ENCODE peak calls at places on chromosomes 13 and 19, in four cellular contexts. A, S, R and L are unnamed samples.

GRCh38 chr13:20525144-20525600 is 485 bp downstream of the CRYL1 start:
- DNase-seq in R (no peak), A (no peak), S (peak), L (no peak)

GRCh38 chr13:101382086-101382485 is 34.2 kb downstream of the NALCN start:
- DNase-seq in A (no peak), R (no peak), S (no peak), L (no peak)

GRCh38 chr13:45166858-45167257 is 34.0 kb downstream of the KCTD4 start:
- DNase-seq in S (no peak), R (no peak), A (no peak), L (no peak)

GRCh38 chr13:43058318-43058674 is 34.9 kb downstream of the DNAJC15 start:
- DNase-seq in R (peak), S (no peak), A (no peak), L (no peak)

GRCh38 chr13:30865131-30866009 is 40.7 kb upstream of the MEDAG start:
- DNase-seq in S (peak), R (peak), A (peak), L (no peak)

GRCh38 chr13:98442391-98443230 is 134.3 kb downstream of the STK24 start:
- DNase-seq in R (no peak), S (no peak), A (no peak), L (no peak)

GRCh38 chr19:55673889-55674288 is 1.1 kb upstream of the EPN1 start:
- DNase-seq in R (no peak), S (no peak), A (no peak), L (no peak)

GRCh38 chr19:8238251-8238650 is 29.1 kb downstream of the CERS4 start:
- DNase-seq in A (no peak), S (no peak), R (no peak), L (no peak)

GRCh38 chr19:46753420-46754155 is 7.3 kb upstream of the STRN4 start:
- DNase-seq in A (no peak), R (peak), S (peak), L (peak)

GRCh38 chr19:6020166-6020967 is 42.4 kb upstream of the RANBP3 start:
- DNase-seq in A (no peak), S (no peak), R (no peak), L (no peak)

GRCh38 chr19:38273499-38273898 is 9.1 kb downstream of the SPINT2 start:
- DNase-seq in S (no peak), R (peak), A (no peak), L (no peak)

GRCh38 chr13:41791056-41791455 is 169.9 kb downstream of the VWA8 start:
- DNase-seq in R (no peak), A (no peak), S (no peak), L (no peak)

GRCh38 chr19:4368128-4368820 is 24.9 kb downstream of the MPND start:
- DNase-seq in R (no peak), A (no peak), S (no peak), L (no peak)

GRCh38 chr13:35332134-35332533 is 144.4 kb downstream of the MAB21L1 start:
- DNase-seq in S (no peak), R (no peak), A (no peak), L (no peak)

GRCh38 chr13:27924529-27925141 is 4.8 kb downstream of the PDX1 start:
- DNase-seq in A (no peak), S (no peak), R (no peak), L (no peak)

GRCh38 chr13:51912091-51912490 is 50.3 kb downstream of the CCDC70 start:
- DNase-seq in A (no peak), S (no peak), R (no peak), L (no peak)

GRCh38 chr13:35794734-35795389 is 318.4 kb upstream of the MAB21L1 start:
- DNase-seq in A (no peak), R (no peak), S (no peak), L (no peak)

GRCh38 chr19:32406161-32407003 is 812 bp downstream of the DPY19L3 start:
- DNase-seq in S (no peak), R (no peak), A (no peak), L (no peak)

GRCh38 chr19:56142897-56143434 is 1.9 kb downstream of the ZNF444 start:
- DNase-seq in A (no peak), S (no peak), R (no peak), L (no peak)

GRCh38 chr13:93635687-93636086 is 409.1 kb downstream of the GPC6 start:
- DNase-seq in R (no peak), A (no peak), S (no peak), L (no peak)